ENCODE peak calls at places on chromosomes 2 and 18, in ten cellular contexts. H is IMR-90, G is upper lobe of left lung, Q is HCT116, C is right lobe of liver, A is stomach, E is adrenal gland, M is transverse colon, N is ovary, X is Peyer's patch. O is an unnamed sample.

GRCh38 chr2:11822746-11823411 is 76.4 kb downstream of the LPIN1 start:
- DNase-seq in N (peak; percentile 48), A (peak; percentile 70), H (peak; percentile 66), C (no peak), X (no peak), Q (no peak), G (no peak), E (no peak), M (peak; percentile 65), O (peak; percentile 45)

GRCh38 chr2:241869087-241869961 is at the start of gene RTP5:
- DNase-seq in C (no peak), E (no peak), A (no peak), G (no peak), H (no peak), Q (no peak), N (no peak), X (no peak), M (no peak), O (no peak)

GRCh38 chr2:112155331-112156151 is 17.4 kb downstream of the FBLN7 start:
- DNase-seq in E (peak; percentile 13), Q (no peak), A (peak; percentile 17), N (no peak), C (peak; percentile 34), M (no peak), X (peak; percentile 55), G (no peak), H (no peak), O (no peak)

GRCh38 chr18:3458952-3459853 is 9.2 kb downstream of the TGIF1 start:
- DNase-seq in E (no peak), G (no peak), N (no peak), M (no peak), A (no peak), H (peak; percentile 74), C (no peak), X (no peak), Q (no peak), O (no peak)

GRCh38 chr2:158457826-158458616 is 1.3 kb downstream of the PKP4 start:
- DNase-seq in Q (no peak), X (peak; percentile 56), M (peak; percentile 85), A (peak; percentile 90), N (peak; percentile 67), C (peak; percentile 92), H (peak; percentile 44), E (peak; percentile 85), G (peak; percentile 81), O (peak; percentile 86)

GRCh38 chr18:26215247-26215970 is 10.8 kb upstream of the TAF4B start:
- DNase-seq in C (no peak), E (no peak), M (no peak), H (no peak), X (peak; percentile 66), N (no peak), G (no peak), Q (no peak), A (no peak), O (no peak)

GRCh38 chr18:22983175-22983574 is 50.0 kb downstream of the RBBP8 start:
- DNase-seq in Q (peak; percentile 24), E (no peak), A (no peak), G (no peak), C (no peak), M (no peak), N (no peak), X (no peak), H (peak; percentile 64), O (no peak)

GRCh38 chr2:210617732-210618330 is 61.4 kb downstream of the CPS1 start:
- DNase-seq in Q (peak; percentile 12), A (no peak), E (no peak), H (peak; percentile 49), G (no peak), M (no peak), X (no peak), N (no peak), C (no peak), O (peak; percentile 14)

GRCh38 chr2:43228341-43228751 is 1.9 kb upstream of the ZFP36L2 start:
- DNase-seq in E (no peak), Q (no peak), H (no peak), N (peak; percentile 46), C (no peak), A (no peak), M (no peak), X (no peak), G (no peak), O (peak; percentile 48)

GRCh38 chr18:27605107-27605834 is 420.2 kb upstream of the CHST9 start:
- DNase-seq in M (peak; percentile 25), X (no peak), H (peak; percentile 65), E (peak; percentile 82), A (peak; percentile 66), N (peak; percentile 20), G (peak; percentile 38), C (peak; percentile 35), Q (peak; percentile 28), O (peak; percentile 63)

DNA sequence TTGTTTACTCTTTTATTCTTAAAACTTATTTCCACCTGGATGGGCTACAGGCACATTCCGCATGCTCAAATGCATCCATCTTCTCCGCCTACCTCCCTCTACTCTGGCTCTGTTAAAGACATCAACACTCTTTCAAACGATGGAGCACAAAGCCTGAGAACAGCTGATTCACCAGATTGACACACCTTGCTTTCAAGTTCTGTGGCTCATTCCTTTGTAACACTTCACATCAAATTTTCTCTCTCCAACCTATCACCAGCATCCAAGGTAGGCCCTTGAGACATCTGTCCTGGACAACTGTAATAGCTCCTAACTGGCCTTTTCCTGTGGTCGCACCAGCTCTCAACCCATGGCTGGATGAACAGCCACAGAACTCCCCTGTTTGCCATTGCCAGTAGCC is 274.5 kb downstream of the BCL11A start:
- DNase-seq in X (no peak), N (no peak), M (no peak), A (no peak), E (no peak), C (no peak), Q (no peak), G (no peak), H (no peak), O (no peak)
- TF ChIP-seq POLR2A in X (no peak), N (no peak), M (no peak), A (no peak), E (no peak), C (no peak), Q (no peak), G (no peak), H (no peak), O (no peak)

DNA sequence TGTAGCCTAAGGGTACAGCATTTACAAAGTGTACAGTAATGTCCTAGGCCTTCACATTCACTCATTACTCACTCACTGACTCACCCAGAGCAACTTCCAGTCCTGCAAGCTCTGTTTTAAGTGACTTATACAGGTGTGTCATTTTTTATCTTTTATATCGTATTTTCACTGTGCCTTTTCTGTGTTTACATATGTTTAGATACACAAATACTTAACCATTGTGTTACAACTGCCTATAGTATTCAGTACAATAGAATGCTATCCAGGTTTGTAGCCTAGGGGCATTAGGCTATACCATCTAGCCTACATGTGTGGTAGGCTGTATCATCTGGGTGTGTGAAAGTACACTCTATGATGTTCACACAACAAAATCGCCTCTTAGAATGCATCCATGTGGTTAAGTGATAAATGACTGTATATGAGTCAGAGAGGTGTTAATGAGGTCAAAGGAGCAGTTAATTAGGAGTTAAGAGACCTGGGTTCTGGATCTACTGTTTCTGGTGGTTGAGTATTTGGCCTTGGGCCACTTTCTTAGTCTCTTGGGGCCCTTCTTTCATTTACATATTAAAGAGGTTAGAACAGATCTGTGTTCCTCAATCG is 149.1 kb downstream of the GREB1L start:
- DNase-seq in E (no peak), H (peak; percentile 53), A (no peak), X (no peak), N (no peak), M (no peak), G (no peak), Q (peak; percentile 89), C (no peak), O (no peak)
- H3K27me3 ChIP-seq in E (no peaks in the 10 kb centered on the region), H (no peaks in the 10 kb centered on the region), A (no peaks in the 10 kb centered on the region), X (no peaks in the 10 kb centered on the region), N (no peaks in the 10 kb centered on the region), M (no peaks in the 10 kb centered on the region), G (no peaks in the 10 kb centered on the region), Q (no peaks in the 10 kb centered on the region), C (no peaks in the 10 kb centered on the region), O (no peaks in the 10 kb centered on the region)

DNA sequence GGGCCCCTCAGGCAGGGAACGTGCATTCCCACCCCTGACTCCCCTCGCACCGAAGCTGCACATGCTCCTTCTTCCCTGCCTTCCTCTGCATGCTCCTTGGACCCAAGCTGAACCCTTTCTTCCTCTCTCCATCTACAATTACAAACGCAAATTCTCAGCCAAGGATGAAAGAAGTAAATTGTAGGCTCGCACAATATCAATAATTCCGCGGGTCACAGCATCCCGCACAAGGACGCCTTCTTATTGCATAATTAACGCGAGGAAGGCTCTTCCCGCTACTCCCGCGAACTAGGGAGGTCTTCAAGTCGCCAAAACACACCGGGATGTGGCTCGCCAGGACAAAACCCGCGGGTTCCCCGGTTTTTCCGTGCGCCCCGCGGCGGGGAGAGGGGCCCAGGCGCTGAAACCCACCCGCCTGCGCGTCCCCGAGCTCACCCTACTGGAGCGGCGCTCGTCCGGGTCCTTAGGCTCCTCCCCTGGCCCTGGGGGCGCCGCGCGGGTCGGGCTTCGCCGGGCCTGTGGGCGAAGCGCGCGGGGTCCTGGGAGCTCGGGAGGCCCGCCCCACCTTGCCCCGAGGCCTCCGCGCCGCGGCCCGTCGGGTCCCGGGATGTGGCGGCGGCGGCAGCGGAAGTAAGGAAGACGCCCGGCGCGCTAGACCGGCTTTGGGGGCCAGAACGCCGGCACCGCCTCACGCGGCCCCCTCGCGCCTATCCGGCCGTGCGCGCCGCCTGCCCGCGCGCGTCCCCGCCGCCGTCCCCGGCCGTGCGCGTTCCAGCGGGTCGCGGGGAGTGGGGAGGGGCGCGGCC is at the start of gene CHST10:
- DNase-seq in Q (no peak), G (peak; percentile 44), E (peak; percentile 62), C (peak; percentile 45), H (peak; percentile 28), X (peak; percentile 47), M (peak; percentile 33), A (peak; percentile 59), N (peak; percentile 61), O (peak; percentile 56)
- TF ChIP-seq POLR2A in Q (no peak), G (peak; percentile 55), E (peak; percentile 47), C (no peak), H (no peak), X (no peak), M (no peak), A (no peak), N (peak; percentile 36), O (peak; percentile 42)

GRCh38 chr18:70169747-70170146 is 35.7 kb downstream of the RTTN start:
- DNase-seq in C (no peak), G (no peak), E (no peak), H (no peak), X (no peak), M (no peak), N (no peak), A (no peak), Q (no peak), O (no peak)

GRCh38 chr18:70166668-70167067 is 38.8 kb downstream of the RTTN start:
- DNase-seq in C (no peak), X (no peak), G (no peak), Q (no peak), N (no peak), H (no peak), A (no peak), E (no peak), M (no peak), O (no peak)

GRCh38 chr18:70176537-70176936 is 28.9 kb downstream of the RTTN start:
- DNase-seq in X (no peak), C (no peak), H (no peak), E (no peak), G (no peak), Q (no peak), M (no peak), A (no peak), N (no peak), O (no peak)

GRCh38 chr18:70175216-70175615 is 30.3 kb downstream of the RTTN start:
- DNase-seq in Q (no peak), N (no peak), X (no peak), M (no peak), E (no peak), H (no peak), G (no peak), C (no peak), A (no peak), O (no peak)

GRCh38 chr18:70172225-70172624 is 33.3 kb downstream of the RTTN start:
- DNase-seq in G (no peak), C (no peak), H (peak; percentile 39), M (no peak), N (no peak), E (no peak), A (no peak), X (no peak), Q (no peak), O (no peak)
- H3K27me3 ChIP-seq in G (no peaks in the 10 kb centered on the region), C (no peaks in the 10 kb centered on the region), H (no peaks in the 10 kb centered on the region), M (no peaks in the 10 kb centered on the region), N (no peaks in the 10 kb centered on the region), E (no peaks in the 10 kb centered on the region), A (no peaks in the 10 kb centered on the region), X (no peaks in the 10 kb centered on the region), Q (no peaks in the 10 kb centered on the region), O (no peaks in the 10 kb centered on the region)